ENCODE peak calls at places on chromosomes 4 and X, in four cellular contexts. V, Y, H and A are unnamed samples.

GRCh38 chrX:106734827-106735226 is 8.3 kb downstream of the RNF128 start:
- DNase-seq in V (no peak), H (no peak), Y (no peak), A (no peak)

GRCh38 chr4:168888715-168889215 is 121.3 kb downstream of the CBR4 start:
- DNase-seq in H (no peak), Y (no peak), V (no peak), A (no peak)

GRCh38 chr4:70956570-70957210 is 36.8 kb upstream of the DCK start:
- DNase-seq in H (no peak), Y (no peak), V (no peak), A (no peak)

GRCh38 chr4:190020790-190021717 is 6.0 kb downstream of the FRG2 start:
- DNase-seq in Y (peak), H (peak), V (no peak), A (no peak)

GRCh38 chr4:10139518-10139917 is 22.9 kb upstream of the WDR1 start:
- DNase-seq in V (no peak), Y (no peak), H (no peak), A (no peak)

GRCh38 chr4:85491527-85491926 is 16.6 kb downstream of the ARHGAP24 start:
- DNase-seq in H (no peak), Y (no peak), V (no peak), A (no peak)

GRCh38 chrX:39442332-39442731 is 641.1 kb downstream of the MID1IP1 start:
- DNase-seq in H (no peak), V (no peak), Y (no peak), A (no peak)

GRCh38 chrX:120020305-120020704 is 57.2 kb downstream of the RHOXF2B start:
- DNase-seq in H (no peak), Y (no peak), V (no peak), A (no peak)

GRCh38 chrX:2503591-2504500 is 3.1 kb upstream of the DHRSX start:
- DNase-seq in H (no peak), Y (no peak), V (no peak), A (no peak)

GRCh38 chr4:63211377-63211776 is 1197.9 kb downstream of the TECRL start:
- DNase-seq in H (no peak), V (no peak), Y (no peak), A (no peak)

GRCh38 chr4:75668596-75668995 is 4.6 kb downstream of the G3BP2 start:
- DNase-seq in V (no peak), Y (no peak), H (no peak), A (no peak)

GRCh38 chr4:150867148-150867547 is 147.9 kb downstream of the LRBA start:
- DNase-seq in H (no peak), V (peak), Y (peak), A (peak)

GRCh38 chr4:15868816-15869413 is 69.6 kb downstream of the FGFBP1 start:
- DNase-seq in Y (no peak), V (no peak), H (no peak), A (no peak)